ENCODE peak calls at places on chromosomes 1 and 21, in ten cellular contexts. D is GOT3, E is GM04504, B is HFFc6, M is globus pallidus, C is cerebellar cortex, N is heart right ventricle, I is NCI-H1417 treated with DMSO at 0.1 percent for 48 hours, L is midbrain, Z is colonic mucosa. X is an unnamed sample.

GRCh38 chr1:111873460-111873859 is 116.0 kb downstream of the KCND3 start:
- DNase-seq in D (no peak), E (no peak), B (no peak), M (no peak), C (no peak), N (no peak), I (no peak), L (no peak), Z (no peak), X (no peak)

GRCh38 chr1:93061895-93062792 is 16.9 kb upstream of the MTF2 start:
- DNase-seq in D (no peak), E (no peak), B (peak), M (no peak), C (peak), N (no peak), I (no peak), L (peak), Z (peak), X (peak)

GRCh38 chr21:17454315-17455027 is 58.4 kb upstream of the CXADR start:
- DNase-seq in D (peak), E (peak), B (peak), M (peak), C (peak), N (no peak), I (no peak), L (peak), Z (peak), X (peak)

GRCh38 chr1:185650602-185651230 is 83.5 kb upstream of the HMCN1 start:
- DNase-seq in D (no peak), E (no peak), B (no peak), M (no peak), C (no peak), N (no peak), I (no peak), L (no peak), Z (peak), X (no peak)

GRCh38 chr1:41779350-41779749 is 139.4 kb downstream of the HIVEP3 start:
- DNase-seq in D (no peak), E (no peak), B (no peak), M (no peak), C (no peak), N (no peak), I (no peak), L (no peak), Z (no peak), X (no peak)

GRCh38 chr1:203325418-203326091 is 20.2 kb downstream of the BTG2 start:
- DNase-seq in D (no peak), E (no peak), B (no peak), M (peak), C (peak), N (peak), I (no peak), L (peak), Z (peak), X (no peak)

GRCh38 chr1:176705585-176705984 is 242.6 kb downstream of the PAPPA2 start:
- DNase-seq in D (no peak), E (no peak), B (no peak), M (no peak), C (no peak), N (no peak), I (no peak), L (no peak), Z (no peak), X (no peak)

GRCh38 chr1:205256956-205257615 is 29.3 kb downstream of the TMCC2 start:
- DNase-seq in D (no peak), E (no peak), B (no peak), M (no peak), C (no peak), N (no peak), I (no peak), L (no peak), Z (no peak), X (no peak)

GRCh38 chr1:118862755-118863154 is 125.4 kb downstream of the TBX15 start:
- DNase-seq in D (no peak), E (no peak), B (no peak), M (no peak), C (no peak), N (no peak), I (no peak), L (no peak), Z (no peak), X (no peak)

GRCh38 chr21:36203603-36203889 is 46.9 kb downstream of the DOP1B start:
- DNase-seq in D (peak), E (peak), B (peak), M (no peak), C (no peak), N (no peak), I (no peak), L (no peak), Z (no peak), X (peak)

GRCh38 chr1:2979191-2980072 is 41.8 kb upstream of the ACTRT2 start:
- DNase-seq in D (no peak), E (no peak), B (no peak), M (no peak), C (no peak), N (no peak), I (no peak), L (no peak), Z (no peak), X (no peak)

GRCh38 chr1:62727656-62728396 is 39.6 kb upstream of the DOCK7 start:
- DNase-seq in D (no peak), E (no peak), B (peak), M (no peak), C (no peak), N (no peak), I (no peak), L (no peak), Z (no peak), X (no peak)

GRCh38 chr1:184953600-184954219 is 20.6 kb downstream of the NIBAN1 start:
- DNase-seq in D (no peak), E (peak), B (peak), M (no peak), C (no peak), N (no peak), I (no peak), L (no peak), Z (no peak), X (no peak)

GRCh38 chr21:42425603-42425985 is 21.9 kb downstream of the UBASH3A start:
- DNase-seq in D (no peak), E (no peak), B (no peak), M (no peak), C (no peak), N (no peak), I (no peak), L (no peak), Z (no peak), X (no peak)

GRCh38 chr1:206547104-206547503 is 39.8 kb downstream of the RASSF5 start:
- DNase-seq in D (no peak), E (no peak), B (no peak), M (no peak), C (no peak), N (no peak), I (no peak), L (no peak), Z (no peak), X (no peak)

GRCh38 chr1:9719978-9720722 is 68.6 kb downstream of the PIK3CD start:
- DNase-seq in D (no peak), E (no peak), B (no peak), M (no peak), C (no peak), N (no peak), I (no peak), L (no peak), Z (no peak), X (no peak)

GRCh38 chr1:7827134-7827955 is 25.5 kb downstream of the UTS2 start:
- DNase-seq in D (no peak), E (no peak), B (no peak), M (no peak), C (no peak), N (no peak), I (no peak), L (no peak), Z (peak), X (no peak)

GRCh38 chr1:70805641-70806040 is 242.0 kb downstream of the PTGER3 start:
- DNase-seq in D (no peak), E (no peak), B (no peak), M (no peak), C (no peak), N (peak), I (no peak), L (no peak), Z (no peak), X (no peak)

GRCh38 chr1:167767794-167768193 is 46.0 kb downstream of the MPZL1 start:
- DNase-seq in D (no peak), E (no peak), B (no peak), M (no peak), C (no peak), N (no peak), I (no peak), L (no peak), Z (no peak), X (no peak)

GRCh38 chr1:230901711-230902110 is 33.4 kb upstream of the C1orf198 start:
- DNase-seq in D (no peak), E (no peak), B (no peak), M (no peak), C (no peak), N (no peak), I (no peak), L (no peak), Z (no peak), X (no peak)

GRCh38 chr1:173224280-173224886 is 17.3 kb upstream of the TNFSF4 start:
- DNase-seq in D (no peak), E (no peak), B (peak), M (no peak), C (no peak), N (no peak), I (no peak), L (no peak), Z (no peak), X (no peak)

X was measured in hepatic stellate cell.